ENCODE peak calls at places on chromosomes 11 and 22, in six cellular contexts. C is OCI-LY7, A is GM23338, I is cardiac fibroblast, Q is lower lobe of right lung, S is astrocyte. K is an unnamed sample.

GRCh38 chr11:109772846-109773400 is 320.3 kb upstream of the ZC3H12C start:
- DNase-seq in C (no peak), A (no peak), I (no peak), Q (no peak), S (no peak), K (no peak)

GRCh38 chr11:95647805-95648379 is 141.7 kb downstream of the FAM76B start:
- DNase-seq in C (no peak), A (no peak), I (no peak), Q (no peak), S (no peak), K (no peak)

GRCh38 chr11:122804161-122804560 is 34.1 kb upstream of the CRTAM start:
- DNase-seq in C (no peak), A (no peak), I (peak), Q (no peak), S (no peak), K (no peak)

GRCh38 chr11:129279326-129280026 is 87.4 kb upstream of the ARHGAP32 start:
- DNase-seq in C (no peak), A (peak), I (peak), Q (peak), S (peak), K (peak)

GRCh38 chr11:61901353-61901858 is 10.1 kb upstream of the FADS3 start:
- DNase-seq in C (no peak), A (no peak), I (no peak), Q (no peak), S (no peak), K (no peak)

GRCh38 chr11:43404836-43405479 is 46.2 kb downstream of the TTC17 start:
- DNase-seq in C (peak), A (no peak), I (no peak), Q (no peak), S (no peak), K (no peak)

GRCh38 chr11:65657426-65657825 is 5.3 kb downstream of the RELA start:
- DNase-seq in C (no peak), A (no peak), I (no peak), Q (no peak), S (no peak), K (no peak)

GRCh38 chr11:58525037-58525614 is 17.2 kb upstream of the OR5B21 start:
- DNase-seq in C (peak), A (no peak), I (peak), Q (no peak), S (no peak), K (no peak)

GRCh38 chr11:10181811-10182210 is 112.2 kb downstream of the SBF2 start:
- DNase-seq in C (peak), A (peak), I (peak), Q (no peak), S (peak), K (no peak)

GRCh38 chr11:107591098-107591445 is at the start of gene ELMOD1:
- DNase-seq in C (no peak), A (peak), I (peak), Q (peak), S (peak), K (no peak)

GRCh38 chr11:67642148-67642475 is 2.5 kb upstream of the TBX10 start:
- DNase-seq in C (no peak), A (no peak), I (no peak), Q (no peak), S (no peak), K (no peak)

GRCh38 chr11:70268526-70268925 is 2.0 kb upstream of the PPFIA1 start:
- DNase-seq in C (no peak), A (no peak), I (no peak), Q (no peak), S (no peak), K (no peak)

GRCh38 chr11:9527481-9528140 is 45.9 kb upstream of the WEE1 start:
- DNase-seq in C (no peak), A (no peak), I (peak), Q (no peak), S (peak), K (no peak)

GRCh38 chr11:7893792-7894191 is 37.3 kb downstream of the OR10A6 start:
- DNase-seq in C (no peak), A (no peak), I (no peak), Q (no peak), S (no peak), K (no peak)

GRCh38 chr11:123137496-123138270 is 57.4 kb downstream of the CLMP start:
- DNase-seq in C (no peak), A (peak), I (peak), Q (peak), S (peak), K (peak)

GRCh38 chr11:406796-407650 is 7.8 kb downstream of the SIGIRR start:
- DNase-seq in C (peak), A (peak), I (peak), Q (peak), S (peak), K (peak)

GRCh38 chr11:20068691-20069090 is 91.6 kb downstream of the DBX1 start:
- DNase-seq in C (no peak), A (no peak), I (no peak), Q (no peak), S (no peak), K (no peak)

GRCh38 chr22:19798320-19798665 is 37.7 kb downstream of the TBX1 start:
- DNase-seq in C (no peak), A (no peak), I (no peak), Q (no peak), S (no peak), K (no peak)

GRCh38 chr11:1827095-1827797 is 7.5 kb upstream of the SYT8 start:
- DNase-seq in C (no peak), A (no peak), I (peak), Q (peak), S (peak), K (no peak)

GRCh38 chr11:121445071-121445768 is 6.9 kb upstream of the SORL1 start:
- DNase-seq in C (peak), A (no peak), I (no peak), Q (no peak), S (no peak), K (no peak)

GRCh38 chr11:4991066-4991465 is 3.6 kb upstream of the OR51L1 start:
- DNase-seq in C (no peak), A (peak), I (peak), Q (no peak), S (no peak), K (no peak)

GRCh38 chr22:33922268-33922667 is 2.0 kb upstream of the LARGE1 start:
- DNase-seq in C (peak), A (peak), I (peak), Q (no peak), S (peak), K (peak)

GRCh38 chr11:104661481-104661880 is 236.8 kb downstream of the CASP12 start:
- DNase-seq in C (no peak), A (no peak), I (no peak), Q (no peak), S (no peak), K (no peak)

GRCh38 chr11:1778141-1778911 is 14.6 kb upstream of the CTSD start:
- DNase-seq in C (no peak), A (no peak), I (no peak), Q (peak), S (no peak), K (no peak)

GRCh38 chr11:75389925-75390324 is 9.4 kb upstream of the RPS3 start:
- DNase-seq in C (no peak), A (no peak), I (no peak), Q (no peak), S (no peak), K (no peak)

GRCh38 chr11:85279267-85279666 is 347.9 kb downstream of the DLG2 start:
- DNase-seq in C (no peak), A (no peak), I (no peak), Q (no peak), S (no peak), K (no peak)

GRCh38 chr11:11243790-11244469 is 109.1 kb downstream of the CSNK2A3 start:
- DNase-seq in C (peak), A (peak), I (peak), Q (no peak), S (no peak), K (no peak)

GRCh38 chr11:69444381-69445130 is 36.9 kb upstream of the LINC01488 start:
- DNase-seq in C (no peak), A (peak), I (peak), Q (peak), S (peak), K (no peak)

GRCh38 chr11:105553015-105553414 is 56.9 kb upstream of the GRIA4 start:
- DNase-seq in C (no peak), A (no peak), I (peak), Q (no peak), S (peak), K (no peak)

GRCh38 chr22:22683668-22684361 is 39.4 kb downstream of the GGTLC2 start:
- DNase-seq in C (no peak), A (no peak), I (no peak), Q (no peak), S (no peak), K (no peak)

GRCh38 chr11:131095501-131096185 is 179.4 kb upstream of the SNX19 start:
- DNase-seq in C (peak), A (peak), I (no peak), Q (no peak), S (no peak), K (no peak)

GRCh38 chr22:43066134-43066533 is 23.1 kb downstream of the TTLL1 start:
- DNase-seq in C (no peak), A (peak), I (no peak), Q (no peak), S (no peak), K (no peak)

GRCh38 chr22:43057641-43058040 is 31.6 kb downstream of the TTLL1 start:
- DNase-seq in C (no peak), A (no peak), I (no peak), Q (no peak), S (no peak), K (no peak)

GRCh38 chr22:43060213-43060612 is 29.0 kb downstream of the TTLL1 start:
- DNase-seq in C (peak), A (peak), I (peak), Q (peak), S (no peak), K (no peak)
- TF ChIP-seq CTCF in C (peak), A (peak), I (peak), Q (peak), S (peak), K (peak)

GRCh38 chr22:28139993-28140392 is 220.9 kb upstream of the PITPNB start:
- DNase-seq in C (no peak), A (no peak), I (peak), Q (no peak), S (peak), K (no peak)
- H3K4me3 ChIP-seq in C (no peak), A (no peak), I (no peak), Q (no peak), S (no peak), K (no peak)

GRCh38 chr22:30526656-30527055 is 19.9 kb downstream of the SEC14L6 start:
- DNase-seq in C (no peak), A (no peak), I (no peak), Q (no peak), S (no peak), K (no peak)
- TF ChIP-seq CTCF in C (no peak), A (no peak), I (no peak), Q (no peak), S (no peak), K (no peak)

GRCh38 chr11:27509953-27510352 is 3.4 kb upstream of the LIN7C start:
- DNase-seq in C (no peak), A (no peak), I (no peak), Q (no peak), S (no peak), K (no peak)
- H3K4me3 ChIP-seq in C (no peak), A (no peak), I (no peak), Q (no peak), S (no peak), K (no peak)

DNA sequence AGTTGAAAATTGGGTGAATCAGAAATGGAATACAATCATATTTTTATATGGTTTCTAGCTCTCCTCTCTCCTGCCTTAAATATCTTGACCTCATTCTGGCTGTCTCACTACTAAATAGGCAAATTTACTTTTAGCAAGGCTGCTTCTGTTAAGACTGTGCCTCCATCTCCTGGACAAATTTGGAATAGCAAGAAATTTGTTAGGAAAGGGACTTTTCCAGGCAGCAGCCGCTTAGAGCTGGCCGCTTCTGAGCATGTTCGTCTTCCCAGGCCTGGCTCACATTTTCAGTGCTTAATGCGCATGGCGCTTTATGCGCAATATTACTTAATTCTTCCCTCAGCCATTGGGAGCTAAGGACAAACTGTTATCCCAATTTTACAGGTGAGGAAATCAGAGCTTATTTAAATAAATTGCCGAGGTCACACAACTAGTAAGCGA is 1.7 kb upstream of the PEX26 start:
- DNase-seq in C (peak), A (peak), I (peak), Q (peak), S (peak), K (no peak)
- TF ChIP-seq CTCF in C (peak), A (peak), I (peak), Q (peak), S (peak), K (peak)

DNA sequence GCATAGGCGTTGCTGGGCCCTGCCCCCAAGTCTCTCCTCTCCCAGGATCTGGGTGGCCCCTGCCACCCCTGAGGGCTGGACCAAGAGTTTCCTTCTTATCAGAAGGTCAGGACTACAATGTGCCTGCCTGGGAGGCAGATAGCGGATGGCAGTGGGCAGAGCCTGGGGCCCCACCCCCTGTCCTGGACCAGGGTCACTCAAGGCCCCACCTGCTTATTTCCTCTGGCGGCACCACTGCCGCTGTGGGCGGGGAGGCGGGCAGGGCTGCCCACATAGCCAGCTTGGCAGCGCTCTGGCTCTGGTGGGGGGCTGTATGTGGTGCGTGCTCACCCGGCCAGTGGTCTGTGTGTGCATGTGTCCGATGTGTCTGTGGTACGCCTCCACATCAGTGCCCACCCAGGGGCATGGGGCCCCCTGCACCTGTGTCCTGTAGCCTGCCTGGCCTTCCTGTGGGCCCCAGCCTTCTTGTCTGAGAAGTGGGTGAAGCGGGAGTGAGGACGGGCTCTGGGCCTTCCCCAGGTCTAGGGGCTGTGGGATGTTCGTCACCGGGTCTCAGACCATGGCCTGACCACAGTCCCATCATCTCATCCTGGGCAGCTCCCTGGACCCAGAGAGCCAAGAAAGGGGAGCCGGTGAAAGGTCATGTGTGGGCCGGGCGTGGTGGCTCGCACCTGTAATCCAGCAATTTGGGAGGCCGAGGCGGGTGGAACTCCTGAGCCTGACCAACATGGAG is 3.0 kb downstream of the GAS2L1 start:
- DNase-seq in C (no peak), A (no peak), I (no peak), Q (peak), S (no peak), K (no peak)
- H3K4me3 ChIP-seq in C (no peak), A (no peak), I (peak), Q (peak), S (peak), K (peak)

GRCh38 chr22:39314251-39314971 is 5.0 kb downstream of the RPL3 start:
- DNase-seq in C (no peak), A (peak), I (no peak), Q (no peak), S (no peak), K (no peak)
- TF ChIP-seq CTCF in C (peak), A (peak), I (no peak), Q (no peak), S (peak), K (no peak)

GRCh38 chr22:29385748-29386147 is 2.6 kb downstream of the AP1B1 start:
- DNase-seq in C (peak), A (no peak), I (no peak), Q (no peak), S (no peak), K (peak)
- H3K4me3 ChIP-seq in C (peak), A (no peak), I (no peak), Q (no peak), S (no peak), K (no peak)

GRCh38 chr11:45079943-45080719 is 66.3 kb upstream of the PRDM11 start:
- DNase-seq in C (peak), A (no peak), I (no peak), Q (peak), S (no peak), K (no peak)

GRCh38 chr11:45086526-45086925 is 59.9 kb upstream of the PRDM11 start:
- DNase-seq in C (no peak), A (no peak), I (no peak), Q (no peak), S (no peak), K (no peak)

GRCh38 chr11:45082744-45083543 is 63.5 kb upstream of the PRDM11 start:
- DNase-seq in C (peak), A (peak), I (no peak), Q (no peak), S (no peak), K (no peak)

GRCh38 chr11:45085657-45086501 is 60.6 kb upstream of the PRDM11 start:
- DNase-seq in C (no peak), A (peak), I (no peak), Q (no peak), S (no peak), K (no peak)

DNA sequence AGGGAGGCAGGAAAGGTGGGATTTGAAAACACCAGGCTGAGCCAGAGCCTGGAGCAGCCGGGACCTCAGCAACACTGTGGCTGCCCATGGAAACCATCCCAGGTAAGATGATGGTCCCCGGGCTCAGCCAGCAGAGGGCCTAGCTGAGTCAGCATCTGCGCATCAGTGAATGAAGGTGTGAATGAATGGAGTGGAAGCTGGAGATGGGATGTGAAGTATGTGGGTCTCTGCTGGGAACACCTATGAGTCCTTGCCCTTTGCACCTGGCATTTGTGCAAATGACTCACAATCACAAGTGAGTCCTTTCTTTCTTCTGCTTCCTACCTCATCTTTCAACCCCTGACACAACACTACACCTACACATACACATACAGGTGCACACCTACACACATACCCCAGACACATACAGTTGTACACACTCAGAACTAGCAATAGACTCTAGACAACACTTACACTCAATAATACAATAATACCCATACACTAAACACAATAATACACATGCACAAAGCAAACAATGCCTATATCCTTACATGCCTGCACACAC is 62.8 kb upstream of the PRDM11 start:
- DNase-seq in C (peak), A (peak), I (no peak), Q (no peak), S (no peak), K (no peak)
- TF ChIP-seq CTCF in C (peak), A (peak), I (peak), Q (peak), S (no peak), K (no peak)